ENCODE peak calls at places on chromosome 11, in seven cellular contexts. One of them, this sample, is unnamed.

GRCh38 chr11:120748485-120748814 is 236.9 kb downstream of the GRIK4 start:
- DNase-seq in NCI-H1105 treated with DMSO at 0.1 percent for 48 hours: peak
- DNase-seq in kidney glomerular epithelial cell: no peak
- DNase-seq in CD8-positive, alpha-beta T cell: no peak
- DNase-seq in astrocyte of the cerebellum: no peak
- DNase-seq in activated CD8-positive, alpha-beta T cell treated with anti-CD3 and anti-CD28 coated beads, Interleukin-2, amount 10 ng/mL, durations not matched to agents 7 days and 5 days: no peak
- DNase-seq in lower lobe of right lung: no peak
- DNase-seq in this sample: peak

GRCh38 chr11:1230121-1230455 is 7.2 kb downstream of the MUC5B start:
- DNase-seq in kidney glomerular epithelial cell: no peak
- DNase-seq in lower lobe of right lung: no peak
- DNase-seq in activated CD8-positive, alpha-beta T cell treated with anti-CD3 and anti-CD28 coated beads, Interleukin-2, amount 10 ng/mL, durations not matched to agents 7 days and 5 days: no peak
- DNase-seq in NCI-H1105 treated with DMSO at 0.1 percent for 48 hours: no peak
- DNase-seq in CD8-positive, alpha-beta T cell: no peak
- DNase-seq in astrocyte of the cerebellum: no peak
- DNase-seq in this sample: no peak

GRCh38 chr11:8266246-8267241 is 2.9 kb upstream of the LMO1 start:
- DNase-seq in astrocyte of the cerebellum: no peak
- DNase-seq in activated CD8-positive, alpha-beta T cell treated with anti-CD3 and anti-CD28 coated beads, Interleukin-2, amount 10 ng/mL, durations not matched to agents 7 days and 5 days: no peak
- DNase-seq in lower lobe of right lung: no peak
- DNase-seq in NCI-H1105 treated with DMSO at 0.1 percent for 48 hours: no peak
- DNase-seq in CD8-positive, alpha-beta T cell: no peak
- DNase-seq in kidney glomerular epithelial cell: no peak
- DNase-seq in this sample: no peak

GRCh38 chr11:60169264-60169915 is 13.5 kb downstream of the MS4A6A start:
- DNase-seq in astrocyte of the cerebellum: no peak
- DNase-seq in activated CD8-positive, alpha-beta T cell treated with anti-CD3 and anti-CD28 coated beads, Interleukin-2, amount 10 ng/mL, durations not matched to agents 7 days and 5 days: no peak
- DNase-seq in kidney glomerular epithelial cell: no peak
- DNase-seq in CD8-positive, alpha-beta T cell: no peak
- DNase-seq in NCI-H1105 treated with DMSO at 0.1 percent for 48 hours: peak
- DNase-seq in lower lobe of right lung: no peak
- DNase-seq in this sample: no peak

GRCh38 chr11:69108030-69108429 is 47.7 kb upstream of the SMIM38 start:
- DNase-seq in NCI-H1105 treated with DMSO at 0.1 percent for 48 hours: no peak
- DNase-seq in kidney glomerular epithelial cell: no peak
- DNase-seq in lower lobe of right lung: no peak
- DNase-seq in activated CD8-positive, alpha-beta T cell treated with anti-CD3 and anti-CD28 coated beads, Interleukin-2, amount 10 ng/mL, durations not matched to agents 7 days and 5 days: no peak
- DNase-seq in astrocyte of the cerebellum: no peak
- DNase-seq in CD8-positive, alpha-beta T cell: no peak
- DNase-seq in this sample: no peak

GRCh38 chr11:125345706-125346561 is 150.1 kb downstream of the FEZ1 start:
- DNase-seq in lower lobe of right lung: peak
- DNase-seq in activated CD8-positive, alpha-beta T cell treated with anti-CD3 and anti-CD28 coated beads, Interleukin-2, amount 10 ng/mL, durations not matched to agents 7 days and 5 days: peak
- DNase-seq in astrocyte of the cerebellum: peak
- DNase-seq in CD8-positive, alpha-beta T cell: no peak
- DNase-seq in NCI-H1105 treated with DMSO at 0.1 percent for 48 hours: peak
- DNase-seq in kidney glomerular epithelial cell: peak
- DNase-seq in this sample: peak

GRCh38 chr11:101446238-101446637 is 137.6 kb downstream of the TRPC6 start:
- DNase-seq in NCI-H1105 treated with DMSO at 0.1 percent for 48 hours: no peak
- DNase-seq in CD8-positive, alpha-beta T cell: no peak
- DNase-seq in activated CD8-positive, alpha-beta T cell treated with anti-CD3 and anti-CD28 coated beads, Interleukin-2, amount 10 ng/mL, durations not matched to agents 7 days and 5 days: no peak
- DNase-seq in lower lobe of right lung: no peak
- DNase-seq in kidney glomerular epithelial cell: no peak
- DNase-seq in astrocyte of the cerebellum: no peak
- DNase-seq in this sample: no peak

GRCh38 chr11:62555464-62556092 is 9.0 kb upstream of the AHNAK start:
- DNase-seq in lower lobe of right lung: peak
- DNase-seq in CD8-positive, alpha-beta T cell: no peak
- DNase-seq in kidney glomerular epithelial cell: no peak
- DNase-seq in NCI-H1105 treated with DMSO at 0.1 percent for 48 hours: no peak
- DNase-seq in activated CD8-positive, alpha-beta T cell treated with anti-CD3 and anti-CD28 coated beads, Interleukin-2, amount 10 ng/mL, durations not matched to agents 7 days and 5 days: peak
- DNase-seq in astrocyte of the cerebellum: no peak
- DNase-seq in this sample: no peak

GRCh38 chr11:86699036-86699791 is 26.8 kb upstream of the ME3 start:
- DNase-seq in kidney glomerular epithelial cell: no peak
- DNase-seq in astrocyte of the cerebellum: no peak
- DNase-seq in lower lobe of right lung: no peak
- DNase-seq in activated CD8-positive, alpha-beta T cell treated with anti-CD3 and anti-CD28 coated beads, Interleukin-2, amount 10 ng/mL, durations not matched to agents 7 days and 5 days: no peak
- DNase-seq in NCI-H1105 treated with DMSO at 0.1 percent for 48 hours: no peak
- DNase-seq in CD8-positive, alpha-beta T cell: no peak
- DNase-seq in this sample: no peak

GRCh38 chr11:11843233-11843632 is 1.5 kb downstream of the USP47 start:
- DNase-seq in activated CD8-positive, alpha-beta T cell treated with anti-CD3 and anti-CD28 coated beads, Interleukin-2, amount 10 ng/mL, durations not matched to agents 7 days and 5 days: no peak
- DNase-seq in NCI-H1105 treated with DMSO at 0.1 percent for 48 hours: peak
- DNase-seq in lower lobe of right lung: no peak
- DNase-seq in CD8-positive, alpha-beta T cell: no peak
- DNase-seq in astrocyte of the cerebellum: no peak
- DNase-seq in kidney glomerular epithelial cell: peak
- DNase-seq in this sample: no peak

GRCh38 chr11:70667767-70668166 is 269.4 kb downstream of the CTTN start:
- DNase-seq in astrocyte of the cerebellum: no peak
- DNase-seq in lower lobe of right lung: no peak
- DNase-seq in NCI-H1105 treated with DMSO at 0.1 percent for 48 hours: no peak
- DNase-seq in activated CD8-positive, alpha-beta T cell treated with anti-CD3 and anti-CD28 coated beads, Interleukin-2, amount 10 ng/mL, durations not matched to agents 7 days and 5 days: no peak
- DNase-seq in CD8-positive, alpha-beta T cell: no peak
- DNase-seq in kidney glomerular epithelial cell: no peak
- DNase-seq in this sample: no peak

GRCh38 chr11:12845739-12846358 is 163.3 kb upstream of the RASSF10 start:
- DNase-seq in CD8-positive, alpha-beta T cell: no peak
- DNase-seq in activated CD8-positive, alpha-beta T cell treated with anti-CD3 and anti-CD28 coated beads, Interleukin-2, amount 10 ng/mL, durations not matched to agents 7 days and 5 days: no peak
- DNase-seq in kidney glomerular epithelial cell: no peak
- DNase-seq in lower lobe of right lung: no peak
- DNase-seq in NCI-H1105 treated with DMSO at 0.1 percent for 48 hours: peak
- DNase-seq in astrocyte of the cerebellum: no peak
- DNase-seq in this sample: peak

GRCh38 chr11:124717421-124717785 is 22.3 kb upstream of the NRGN start:
- DNase-seq in astrocyte of the cerebellum: no peak
- DNase-seq in kidney glomerular epithelial cell: no peak
- DNase-seq in lower lobe of right lung: no peak
- DNase-seq in activated CD8-positive, alpha-beta T cell treated with anti-CD3 and anti-CD28 coated beads, Interleukin-2, amount 10 ng/mL, durations not matched to agents 7 days and 5 days: no peak
- DNase-seq in NCI-H1105 treated with DMSO at 0.1 percent for 48 hours: no peak
- DNase-seq in CD8-positive, alpha-beta T cell: no peak
- DNase-seq in this sample: no peak

GRCh38 chr11:68010058-68011041 is at the start of gene ALDH3B1:
- DNase-seq in kidney glomerular epithelial cell: peak
- DNase-seq in lower lobe of right lung: peak
- DNase-seq in activated CD8-positive, alpha-beta T cell treated with anti-CD3 and anti-CD28 coated beads, Interleukin-2, amount 10 ng/mL, durations not matched to agents 7 days and 5 days: no peak
- DNase-seq in NCI-H1105 treated with DMSO at 0.1 percent for 48 hours: no peak
- DNase-seq in astrocyte of the cerebellum: no peak
- DNase-seq in CD8-positive, alpha-beta T cell: no peak
- DNase-seq in this sample: no peak

GRCh38 chr11:44189986-44190882 is 94.8 kb downstream of the EXT2 start:
- DNase-seq in astrocyte of the cerebellum: no peak
- DNase-seq in NCI-H1105 treated with DMSO at 0.1 percent for 48 hours: no peak
- DNase-seq in activated CD8-positive, alpha-beta T cell treated with anti-CD3 and anti-CD28 coated beads, Interleukin-2, amount 10 ng/mL, durations not matched to agents 7 days and 5 days: no peak
- DNase-seq in kidney glomerular epithelial cell: no peak
- DNase-seq in lower lobe of right lung: no peak
- DNase-seq in CD8-positive, alpha-beta T cell: no peak
- DNase-seq in this sample: no peak

GRCh38 chr11:25927391-25927790 is 404.5 kb upstream of the ANO3 start:
- DNase-seq in NCI-H1105 treated with DMSO at 0.1 percent for 48 hours: no peak
- DNase-seq in CD8-positive, alpha-beta T cell: no peak
- DNase-seq in activated CD8-positive, alpha-beta T cell treated with anti-CD3 and anti-CD28 coated beads, Interleukin-2, amount 10 ng/mL, durations not matched to agents 7 days and 5 days: no peak
- DNase-seq in kidney glomerular epithelial cell: peak
- DNase-seq in lower lobe of right lung: no peak
- DNase-seq in astrocyte of the cerebellum: no peak
- DNase-seq in this sample: no peak

GRCh38 chr11:1174441-1175370 is 17.0 kb downstream of the MUC5AC start:
- DNase-seq in CD8-positive, alpha-beta T cell: no peak
- DNase-seq in astrocyte of the cerebellum: no peak
- DNase-seq in activated CD8-positive, alpha-beta T cell treated with anti-CD3 and anti-CD28 coated beads, Interleukin-2, amount 10 ng/mL, durations not matched to agents 7 days and 5 days: no peak
- DNase-seq in NCI-H1105 treated with DMSO at 0.1 percent for 48 hours: no peak
- DNase-seq in kidney glomerular epithelial cell: no peak
- DNase-seq in lower lobe of right lung: no peak
- DNase-seq in this sample: no peak

GRCh38 chr11:11701070-11701469 is 79.3 kb upstream of the GALNT18 start:
- DNase-seq in activated CD8-positive, alpha-beta T cell treated with anti-CD3 and anti-CD28 coated beads, Interleukin-2, amount 10 ng/mL, durations not matched to agents 7 days and 5 days: no peak
- DNase-seq in CD8-positive, alpha-beta T cell: no peak
- DNase-seq in astrocyte of the cerebellum: no peak
- DNase-seq in kidney glomerular epithelial cell: no peak
- DNase-seq in lower lobe of right lung: no peak
- DNase-seq in NCI-H1105 treated with DMSO at 0.1 percent for 48 hours: no peak
- DNase-seq in this sample: no peak

GRCh38 chr11:73333626-73334199 is 25.6 kb downstream of the ARHGEF17 start:
- DNase-seq in lower lobe of right lung: no peak
- DNase-seq in NCI-H1105 treated with DMSO at 0.1 percent for 48 hours: no peak
- DNase-seq in astrocyte of the cerebellum: no peak
- DNase-seq in CD8-positive, alpha-beta T cell: no peak
- DNase-seq in activated CD8-positive, alpha-beta T cell treated with anti-CD3 and anti-CD28 coated beads, Interleukin-2, amount 10 ng/mL, durations not matched to agents 7 days and 5 days: no peak
- DNase-seq in kidney glomerular epithelial cell: no peak
- DNase-seq in this sample: no peak

GRCh38 chr11:19093976-19094375 is 23.0 kb upstream of the ZDHHC13 start:
- DNase-seq in lower lobe of right lung: no peak
- DNase-seq in CD8-positive, alpha-beta T cell: no peak
- DNase-seq in NCI-H1105 treated with DMSO at 0.1 percent for 48 hours: no peak
- DNase-seq in astrocyte of the cerebellum: peak
- DNase-seq in activated CD8-positive, alpha-beta T cell treated with anti-CD3 and anti-CD28 coated beads, Interleukin-2, amount 10 ng/mL, durations not matched to agents 7 days and 5 days: no peak
- DNase-seq in kidney glomerular epithelial cell: peak
- DNase-seq in this sample: no peak

GRCh38 chr11:57116654-57117053 is 65.1 kb upstream of the LRRC55 start:
- DNase-seq in NCI-H1105 treated with DMSO at 0.1 percent for 48 hours: peak
- DNase-seq in kidney glomerular epithelial cell: peak
- DNase-seq in lower lobe of right lung: no peak
- DNase-seq in astrocyte of the cerebellum: peak
- DNase-seq in activated CD8-positive, alpha-beta T cell treated with anti-CD3 and anti-CD28 coated beads, Interleukin-2, amount 10 ng/mL, durations not matched to agents 7 days and 5 days: peak
- DNase-seq in CD8-positive, alpha-beta T cell: no peak
- DNase-seq in this sample: peak

This sample was measured in NCI-H1092.